ENCODE peak calls at places on chromosome 2, in ten cellular contexts. One of them, this sample, is unnamed.

GRCh38 chr2:132038179-132038882 is 123.4 kb downstream of the ANKRD30BL start:
- DNase-seq in PC-3: no peak
- DNase-seq in H54: no peak
- DNase-seq in lower leg skin: no peak
- DNase-seq in SJCRH30: no peak
- DNase-seq in RCC 7860: no peak
- DNase-seq in type B pancreatic cell: no peak
- DNase-seq in GM03348: peak
- DNase-seq in cerebellar cortex: no peak
- DNase-seq in EH: no peak
- DNase-seq in this sample: no peak

GRCh38 chr2:241902357-241902991 is 32.9 kb downstream of the RTP5 start:
- DNase-seq in PC-3: no peak
- DNase-seq in H54: no peak
- DNase-seq in lower leg skin: peak
- DNase-seq in SJCRH30: no peak
- DNase-seq in RCC 7860: no peak
- DNase-seq in type B pancreatic cell: peak
- DNase-seq in GM03348: no peak
- DNase-seq in cerebellar cortex: no peak
- DNase-seq in EH: no peak
- DNase-seq in this sample: no peak

GRCh38 chr2:133177196-133177595 is 391.1 kb downstream of the NCKAP5 start:
- DNase-seq in PC-3: no peak
- DNase-seq in H54: no peak
- DNase-seq in lower leg skin: no peak
- DNase-seq in SJCRH30: no peak
- DNase-seq in RCC 7860: no peak
- DNase-seq in type B pancreatic cell: no peak
- DNase-seq in GM03348: no peak
- DNase-seq in cerebellar cortex: no peak
- DNase-seq in EH: no peak
- DNase-seq in this sample: no peak

GRCh38 chr2:29987141-29987540 is 65.8 kb upstream of the ALK start:
- DNase-seq in PC-3: no peak
- DNase-seq in H54: no peak
- DNase-seq in lower leg skin: no peak
- DNase-seq in SJCRH30: no peak
- DNase-seq in RCC 7860: no peak
- DNase-seq in type B pancreatic cell: no peak
- DNase-seq in GM03348: no peak
- DNase-seq in cerebellar cortex: no peak
- DNase-seq in EH: no peak
- DNase-seq in this sample: peak

GRCh38 chr2:105573910-105574655 is 170.6 kb upstream of the NCK2 start:
- DNase-seq in PC-3: no peak
- DNase-seq in H54: no peak
- DNase-seq in lower leg skin: peak
- DNase-seq in SJCRH30: no peak
- DNase-seq in RCC 7860: no peak
- DNase-seq in type B pancreatic cell: no peak
- DNase-seq in GM03348: no peak
- DNase-seq in cerebellar cortex: peak
- DNase-seq in EH: no peak
- DNase-seq in this sample: no peak

GRCh38 chr2:228367356-228367755 is 185.9 kb upstream of the SPHKAP start:
- DNase-seq in PC-3: no peak
- DNase-seq in H54: no peak
- DNase-seq in lower leg skin: no peak
- DNase-seq in SJCRH30: peak
- DNase-seq in RCC 7860: no peak
- DNase-seq in type B pancreatic cell: no peak
- DNase-seq in GM03348: no peak
- DNase-seq in cerebellar cortex: peak
- DNase-seq in EH: no peak
- DNase-seq in this sample: no peak

GRCh38 chr2:1499033-1499795 is 86.0 kb downstream of the TPO start:
- DNase-seq in PC-3: no peak
- DNase-seq in H54: no peak
- DNase-seq in lower leg skin: no peak
- DNase-seq in SJCRH30: no peak
- DNase-seq in RCC 7860: no peak
- DNase-seq in type B pancreatic cell: no peak
- DNase-seq in GM03348: no peak
- DNase-seq in cerebellar cortex: no peak
- DNase-seq in EH: no peak
- DNase-seq in this sample: no peak

GRCh38 chr2:191679818-191680600 is 2.1 kb downstream of the NABP1 start:
- DNase-seq in PC-3: peak
- DNase-seq in H54: no peak
- DNase-seq in lower leg skin: no peak
- DNase-seq in SJCRH30: no peak
- DNase-seq in RCC 7860: peak
- DNase-seq in type B pancreatic cell: no peak
- DNase-seq in GM03348: peak
- DNase-seq in cerebellar cortex: no peak
- DNase-seq in EH: peak
- DNase-seq in this sample: no peak

GRCh38 chr2:180781276-180781675 is 199.1 kb upstream of the UBE2E3 start:
- DNase-seq in PC-3: no peak
- DNase-seq in H54: no peak
- DNase-seq in lower leg skin: no peak
- DNase-seq in SJCRH30: no peak
- DNase-seq in RCC 7860: no peak
- DNase-seq in type B pancreatic cell: no peak
- DNase-seq in GM03348: no peak
- DNase-seq in cerebellar cortex: no peak
- DNase-seq in EH: peak
- DNase-seq in this sample: no peak

GRCh38 chr2:25305809-25306208 is 35.9 kb downstream of the DNMT3A start:
- DNase-seq in PC-3: no peak
- DNase-seq in H54: no peak
- DNase-seq in lower leg skin: no peak
- DNase-seq in SJCRH30: peak
- DNase-seq in RCC 7860: no peak
- DNase-seq in type B pancreatic cell: no peak
- DNase-seq in GM03348: peak
- DNase-seq in cerebellar cortex: peak
- DNase-seq in EH: no peak
- DNase-seq in this sample: no peak

GRCh38 chr2:85785027-85785822 is 31.4 kb downstream of the ATOH8 start:
- DNase-seq in PC-3: no peak
- DNase-seq in H54: peak
- DNase-seq in lower leg skin: peak
- DNase-seq in SJCRH30: peak
- DNase-seq in RCC 7860: peak
- DNase-seq in type B pancreatic cell: no peak
- DNase-seq in GM03348: peak
- DNase-seq in cerebellar cortex: no peak
- DNase-seq in EH: peak
- DNase-seq in this sample: no peak

This sample was measured in esophagus muscularis mucosa.